ENCODE peak calls at places on chromosomes 16 and 17, in nine cellular contexts. Y is stimulated activated CD4-positive, alpha-beta T cell treated with anti-CD3 and anti-CD28 coated beads, Interleukin-4, amount 100 ng/mL, for 4 hours; T is stimulated activated CD8-positive, alpha-beta memory T cell treated with anti-CD3 and anti-CD28 coated beads, Interleukin-7, amount 100 ng/mL, for 1 hour; M is left cardiac atrium; Z is Caki2; I is NT2/D1; H is M059J; E is iris pigment epithelial cell; W is activated T-cell treated with anti-CD3 and anti-CD28 coated beads, Interleukin-2, amount 50 U/mL, for 72 hours. Q is an unnamed sample.

GRCh38 chr16:3570420-3571062 is 6.7 kb downstream of the NLRC3 start:
- DNase-seq in Y (no peak), T (no peak), M (no peak), Z (no peak), I (peak), H (no peak), E (no peak), W (no peak), Q (no peak)

GRCh38 chr16:64121473-64121872 is 1000.4 kb downstream of the CDH11 start:
- DNase-seq in Y (no peak), T (no peak), M (no peak), Z (peak), I (no peak), H (peak), E (peak), W (no peak), Q (no peak)

GRCh38 chr17:31524926-31525800 is 133.7 kb downstream of the RAB11FIP4 start:
- DNase-seq in Y (peak), T (peak), M (peak), Z (peak), I (peak), H (peak), E (peak), W (peak), Q (peak)

GRCh38 chr16:69108069-69108904 is 2.8 kb downstream of the HAS3 start:
- DNase-seq in Y (no peak), T (no peak), M (no peak), Z (no peak), I (no peak), H (peak), E (no peak), W (no peak), Q (no peak)

GRCh38 chr16:59459811-59460210 is 725.7 kb upstream of the GOT2 start:
- DNase-seq in Y (no peak), T (no peak), M (no peak), Z (no peak), I (no peak), H (peak), E (peak), W (no peak), Q (no peak)

GRCh38 chr16:16052916-16053315 is 103.5 kb downstream of the ABCC1 start:
- DNase-seq in Y (no peak), T (no peak), M (no peak), Z (no peak), I (no peak), H (peak), E (peak), W (no peak), Q (no peak)

GRCh38 chr17:66123163-66123562 is 68.8 kb downstream of the CEP112 start:
- DNase-seq in Y (no peak), T (no peak), M (no peak), Z (no peak), I (no peak), H (peak), E (peak), W (no peak), Q (no peak)

GRCh38 chr17:40857535-40857934 is 9.5 kb downstream of the KRT12 start:
- DNase-seq in Y (no peak), T (no peak), M (no peak), Z (no peak), I (no peak), H (no peak), E (peak), W (no peak), Q (no peak)

GRCh38 chr16:84197487-84198128 is 6.7 kb downstream of the ADAD2 start:
- DNase-seq in Y (no peak), T (no peak), M (no peak), Z (no peak), I (no peak), H (no peak), E (no peak), W (no peak), Q (no peak)

GRCh38 chr17:34168989-34169388 is 86.1 kb upstream of the CCL2 start:
- DNase-seq in Y (no peak), T (no peak), M (no peak), Z (no peak), I (no peak), H (no peak), E (no peak), W (no peak), Q (no peak)

GRCh38 chr17:44220211-44221071 is 966 bp upstream of the UBTF start:
- DNase-seq in Y (peak), T (no peak), M (peak), Z (peak), I (no peak), H (peak), E (peak), W (peak), Q (peak)

GRCh38 chr16:57019746-57020145 is 30.4 kb downstream of the NLRC5 start:
- DNase-seq in Y (no peak), T (no peak), M (no peak), Z (no peak), I (no peak), H (no peak), E (no peak), W (no peak), Q (no peak)

GRCh38 chr17:76090517-76091135 is 11.6 kb downstream of the ZACN start:
- DNase-seq in Y (no peak), T (no peak), M (no peak), Z (no peak), I (no peak), H (no peak), E (no peak), W (no peak), Q (no peak)

GRCh38 chr16:75310541-75310940 is 59.1 kb upstream of the BCAR1 start:
- DNase-seq in Y (no peak), T (no peak), M (no peak), Z (no peak), I (no peak), H (no peak), E (no peak), W (no peak), Q (no peak)

GRCh38 chr16:25033852-25034251 is 18.7 kb upstream of the ARHGAP17 start:
- DNase-seq in Y (no peak), T (no peak), M (no peak), Z (peak), I (no peak), H (peak), E (peak), W (no peak), Q (no peak)

GRCh38 chr17:31373150-31374082 is 18.1 kb upstream of the RAB11FIP4 start:
- DNase-seq in Y (no peak), T (no peak), M (no peak), Z (peak), I (no peak), H (peak), E (peak), W (no peak), Q (peak)

GRCh38 chr17:10799407-10799806 is 4.5 kb downstream of the TMEM238L start:
- DNase-seq in Y (no peak), T (no peak), M (no peak), Z (no peak), I (no peak), H (no peak), E (no peak), W (no peak), Q (no peak)

GRCh38 chr17:17437893-17438292 is 38.9 kb upstream of the MED9 start:
- DNase-seq in Y (no peak), T (no peak), M (no peak), Z (no peak), I (no peak), H (no peak), E (no peak), W (no peak), Q (no peak)

GRCh38 chr16:30737794-30738648 is 10.2 kb upstream of the PHKG2 start:
- DNase-seq in Y (no peak), T (no peak), M (no peak), Z (no peak), I (no peak), H (no peak), E (no peak), W (no peak), Q (no peak)

GRCh38 chr16:2745116-2745890 is 7.1 kb upstream of the SRRM2 start:
- DNase-seq in Y (no peak), T (no peak), M (no peak), Z (no peak), I (no peak), H (no peak), E (no peak), W (no peak), Q (no peak)

GRCh38 chr16:57624806-57625500 is 3.5 kb upstream of the ADGRG1 start:
- DNase-seq in Y (no peak), T (no peak), M (no peak), Z (no peak), I (no peak), H (no peak), E (no peak), W (no peak), Q (no peak)

GRCh38 chr16:75264999-75265910 is 13.8 kb upstream of the BCAR1 start:
- DNase-seq in Y (no peak), T (no peak), M (peak), Z (no peak), I (no peak), H (peak), E (no peak), W (no peak), Q (no peak)

GRCh38 chr16:11168386-11169065 is 87.5 kb downstream of the SOCS1 start:
- DNase-seq in Y (no peak), T (no peak), M (no peak), Z (no peak), I (no peak), H (no peak), E (no peak), W (no peak), Q (no peak)

GRCh38 chr17:27408891-27409290 is 47.4 kb upstream of the KSR1 start:
- DNase-seq in Y (no peak), T (no peak), M (no peak), Z (no peak), I (no peak), H (peak), E (peak), W (no peak), Q (no peak)

GRCh38 chr16:54317306-54317705 is 30.7 kb upstream of the IRX3 start:
- DNase-seq in Y (no peak), T (no peak), M (no peak), Z (no peak), I (no peak), H (no peak), E (no peak), W (no peak), Q (no peak)

GRCh38 chr16:58638148-58639036 is 8.8 kb upstream of the CNOT1 start:
- DNase-seq in Y (no peak), T (no peak), M (peak), Z (peak), I (no peak), H (peak), E (peak), W (no peak), Q (no peak)

GRCh38 chr17:15492186-15492585 is 24.8 kb upstream of the CDRT4 start:
- DNase-seq in Y (no peak), T (no peak), M (no peak), Z (no peak), I (no peak), H (no peak), E (no peak), W (no peak), Q (no peak)